ENCODE peak calls at places on chromosomes 13 and 19, in five cellular contexts. S is stimulated activated CD8-positive, alpha-beta memory T cell treated with anti-CD3 and anti-CD28 coated beads, Interleukin-7, amount 100 ng/mL, for 1 hour; Y is stimulated activated CD4-positive, alpha-beta T cell treated with anti-CD3 and anti-CD28 coated beads, Interleukin-12 subunit alpha, Interleukin-12 subunit beta, amount 100 ng/mL, for 4 hours; A is heart left ventricle; Q is left cardiac atrium. I is an unnamed sample.

GRCh38 chr19:5352229-5352763 is 11.7 kb upstream of the PTPRS start:
- DNase-seq in A (no peak), Q (no peak), S (no peak), Y (no peak), I (no peak)

GRCh38 chr13:114109646-114110045 is 22.8 kb downstream of the RASA3 start:
- DNase-seq in Y (peak), A (no peak), Q (peak), S (no peak), I (peak)

GRCh38 chr13:112999414-113000177 is 30.6 kb downstream of the MCF2L start:
- DNase-seq in Q (no peak), S (no peak), A (no peak), Y (no peak), I (no peak)

GRCh38 chr19:37954421-37954874 is 47.4 kb downstream of the SIPA1L3 start:
- DNase-seq in A (no peak), Q (no peak), S (no peak), Y (no peak), I (no peak)

GRCh38 chr13:40152145-40152544 is 496.7 kb downstream of the COG6 start:
- DNase-seq in Q (no peak), S (no peak), A (no peak), Y (no peak), I (no peak)

GRCh38 chr19:2333807-2334211 is 5.3 kb downstream of the SPPL2B start:
- DNase-seq in A (no peak), Q (no peak), Y (no peak), S (no peak), I (no peak)

GRCh38 chr19:33813391-33814101 is 16.9 kb downstream of the KCTD15 start:
- DNase-seq in S (no peak), Q (no peak), Y (no peak), A (no peak), I (no peak)

GRCh38 chr13:99086149-99086868 is 108.4 kb upstream of the DOCK9 start:
- DNase-seq in S (peak), A (peak), Y (peak), Q (peak), I (peak)

GRCh38 chr19:43773725-43774102 is 7.1 kb downstream of the KCNN4 start:
- DNase-seq in S (no peak), Q (no peak), A (no peak), Y (no peak), I (no peak)

GRCh38 chr13:73844986-73845385 is 289.2 kb downstream of the KLF12 start:
- DNase-seq in Y (no peak), A (no peak), S (no peak), Q (no peak), I (no peak)

GRCh38 chr19:42468273-42468796 is 25.6 kb upstream of the CXCL17 start:
- DNase-seq in A (no peak), Y (no peak), S (no peak), Q (no peak), I (no peak)

GRCh38 chr19:28292822-28293500 is 920.0 kb downstream of the UQCRFS1 start:
- DNase-seq in Q (no peak), S (no peak), Y (no peak), A (no peak), I (no peak)

GRCh38 chr19:55325172-55325571 is at the start of gene TMEM150B:
- DNase-seq in A (no peak), Q (no peak), Y (no peak), S (no peak), I (no peak)

GRCh38 chr13:28355822-28356371 is 139.0 kb downstream of the FLT1 start:
- DNase-seq in Q (no peak), A (no peak), Y (no peak), S (no peak), I (no peak)